ENCODE peak calls at places on chromosomes 3 and 15, in nine cellular contexts. One of them, this sample, is unnamed.

GRCh38 chr3:58564456-58565160 is 12.6 kb downstream of the FAM107A start:
- DNase-seq in fibroblast of mammary gland: peak; percentile 54
- DNase-seq in GM06990: no peak
- DNase-seq in fibroblast of the aortic adventitia: peak; percentile 79
- DNase-seq in fibroblast of pulmonary artery: peak; percentile 81
- DNase-seq in tibial artery: no peak
- DNase-seq in fibroblast of lung: peak; percentile 57
- DNase-seq in stomach: no peak
- DNase-seq in AG04450: peak; percentile 11
- DNase-seq in this sample: peak; percentile 75

GRCh38 chr3:59710556-59710953 is 660.7 kb upstream of the CFAP20DC start:
- DNase-seq in fibroblast of mammary gland: no peak
- DNase-seq in GM06990: no peak
- DNase-seq in fibroblast of the aortic adventitia: no peak
- DNase-seq in fibroblast of pulmonary artery: no peak
- DNase-seq in tibial artery: no peak
- DNase-seq in fibroblast of lung: no peak
- DNase-seq in stomach: no peak
- DNase-seq in AG04450: no peak
- DNase-seq in this sample: no peak

GRCh38 chr3:72346526-72346926 is 501.7 kb downstream of the SHQ1 start:
- DNase-seq in fibroblast of mammary gland: peak; percentile 99
- DNase-seq in GM06990: no peak
- DNase-seq in fibroblast of the aortic adventitia: peak; percentile 98
- DNase-seq in fibroblast of pulmonary artery: peak; percentile 98
- DNase-seq in tibial artery: peak; percentile 41
- DNase-seq in fibroblast of lung: peak; percentile 95
- DNase-seq in stomach: no peak
- DNase-seq in AG04450: peak; percentile 94
- DNase-seq in this sample: peak; percentile 96

GRCh38 chr3:171644681-171645080 is 165.6 kb downstream of the PLD1 start:
- DNase-seq in fibroblast of mammary gland: no peak
- DNase-seq in GM06990: no peak
- DNase-seq in fibroblast of the aortic adventitia: no peak
- DNase-seq in fibroblast of pulmonary artery: no peak
- DNase-seq in tibial artery: no peak
- DNase-seq in fibroblast of lung: no peak
- DNase-seq in stomach: no peak
- DNase-seq in AG04450: no peak
- DNase-seq in this sample: no peak

GRCh38 chr3:50645378-50645777 is 28.4 kb downstream of the MAPKAPK3 start:
- DNase-seq in fibroblast of mammary gland: no peak
- DNase-seq in GM06990: no peak
- DNase-seq in fibroblast of the aortic adventitia: no peak
- DNase-seq in fibroblast of pulmonary artery: no peak
- DNase-seq in tibial artery: no peak
- DNase-seq in fibroblast of lung: no peak
- DNase-seq in stomach: no peak
- DNase-seq in AG04450: no peak
- DNase-seq in this sample: no peak

GRCh38 chr15:48828906-48829305 is 18.0 kb upstream of the CEP152 start:
- DNase-seq in fibroblast of mammary gland: no peak
- DNase-seq in GM06990: no peak
- DNase-seq in fibroblast of the aortic adventitia: no peak
- DNase-seq in fibroblast of pulmonary artery: no peak
- DNase-seq in tibial artery: no peak
- DNase-seq in fibroblast of lung: no peak
- DNase-seq in stomach: no peak
- DNase-seq in AG04450: no peak
- DNase-seq in this sample: no peak

GRCh38 chr3:19155375-19155774 is 7.1 kb downstream of the KCNH8 start:
- DNase-seq in fibroblast of mammary gland: no peak
- DNase-seq in GM06990: no peak
- DNase-seq in fibroblast of the aortic adventitia: no peak
- DNase-seq in fibroblast of pulmonary artery: no peak
- DNase-seq in tibial artery: no peak
- DNase-seq in fibroblast of lung: no peak
- DNase-seq in stomach: no peak
- DNase-seq in AG04450: no peak
- DNase-seq in this sample: no peak

GRCh38 chr15:68730491-68731317 is 90.0 kb downstream of the ANP32A start:
- DNase-seq in fibroblast of mammary gland: peak; percentile 56
- DNase-seq in GM06990: no peak
- DNase-seq in fibroblast of the aortic adventitia: peak; percentile 70
- DNase-seq in fibroblast of pulmonary artery: peak; percentile 68
- DNase-seq in tibial artery: peak; percentile 34
- DNase-seq in fibroblast of lung: peak; percentile 57
- DNase-seq in stomach: peak; percentile 49
- DNase-seq in AG04450: no peak
- DNase-seq in this sample: peak; percentile 31

GRCh38 chr3:109339186-109339585 is 1.8 kb upstream of the DPPA4 start:
- DNase-seq in fibroblast of mammary gland: no peak
- DNase-seq in GM06990: no peak
- DNase-seq in fibroblast of the aortic adventitia: no peak
- DNase-seq in fibroblast of pulmonary artery: no peak
- DNase-seq in tibial artery: no peak
- DNase-seq in fibroblast of lung: no peak
- DNase-seq in stomach: no peak
- DNase-seq in AG04450: no peak
- DNase-seq in this sample: no peak

GRCh38 chr15:50940506-50940905 is 32.0 kb downstream of the AP4E1 start:
- DNase-seq in fibroblast of mammary gland: peak; percentile 65
- DNase-seq in GM06990: no peak
- DNase-seq in fibroblast of the aortic adventitia: peak; percentile 44
- DNase-seq in fibroblast of pulmonary artery: peak; percentile 51
- DNase-seq in tibial artery: no peak
- DNase-seq in fibroblast of lung: peak; percentile 52
- DNase-seq in stomach: no peak
- DNase-seq in AG04450: no peak
- DNase-seq in this sample: peak; percentile 45

GRCh38 chr3:124221286-124221821 is 229.4 kb upstream of the ROPN1 start:
- DNase-seq in fibroblast of mammary gland: no peak
- DNase-seq in GM06990: no peak
- DNase-seq in fibroblast of the aortic adventitia: no peak
- DNase-seq in fibroblast of pulmonary artery: peak; percentile 14
- DNase-seq in tibial artery: no peak
- DNase-seq in fibroblast of lung: no peak
- DNase-seq in stomach: no peak
- DNase-seq in AG04450: no peak
- DNase-seq in this sample: no peak

GRCh38 chr15:83846847-83847246 is 192.9 kb downstream of the ADAMTSL3 start:
- DNase-seq in fibroblast of mammary gland: peak; percentile 99
- DNase-seq in GM06990: no peak
- DNase-seq in fibroblast of the aortic adventitia: peak; percentile 75
- DNase-seq in fibroblast of pulmonary artery: peak; percentile 93
- DNase-seq in tibial artery: no peak
- DNase-seq in fibroblast of lung: peak; percentile 96
- DNase-seq in stomach: no peak
- DNase-seq in AG04450: peak; percentile 90
- DNase-seq in this sample: peak; percentile 15

GRCh38 chr3:71450985-71451560 is 132.5 kb downstream of the FOXP1 start:
- DNase-seq in fibroblast of mammary gland: no peak
- DNase-seq in GM06990: no peak
- DNase-seq in fibroblast of the aortic adventitia: no peak
- DNase-seq in fibroblast of pulmonary artery: no peak
- DNase-seq in tibial artery: no peak
- DNase-seq in fibroblast of lung: no peak
- DNase-seq in stomach: no peak
- DNase-seq in AG04450: no peak
- DNase-seq in this sample: no peak

DNA sequence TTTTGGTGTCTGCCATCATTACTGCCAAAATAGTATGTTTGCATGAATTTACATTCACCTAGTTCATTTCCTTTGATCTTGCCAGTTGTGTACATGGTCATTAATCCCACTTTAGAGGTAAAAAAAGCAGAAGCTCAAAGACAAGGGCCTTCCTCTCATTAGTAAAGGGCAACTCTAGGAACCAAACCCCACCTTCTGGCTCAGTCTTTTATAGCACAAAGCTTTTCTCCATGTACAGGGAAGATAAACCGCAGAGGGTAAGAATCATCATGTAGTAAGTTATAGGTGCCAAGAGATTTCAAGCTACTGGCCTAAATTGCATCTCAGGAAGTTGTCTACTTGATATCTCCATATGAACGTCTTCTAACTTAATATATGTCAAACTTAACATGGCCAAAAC is 19.3 kb upstream of the SPG21 start:
- DNase-seq in fibroblast of mammary gland: peak; percentile 36
- DNase-seq in GM06990: no peak
- DNase-seq in fibroblast of the aortic adventitia: no peak
- DNase-seq in fibroblast of pulmonary artery: no peak
- DNase-seq in tibial artery: no peak
- DNase-seq in fibroblast of lung: peak; percentile 11
- DNase-seq in stomach: no peak
- DNase-seq in AG04450: no peak
- DNase-seq in this sample: no peak
- TF ChIP-seq CTCF in fibroblast of mammary gland: peak; percentile 11
- TF ChIP-seq CTCF in GM06990: peak; percentile 42
- TF ChIP-seq CTCF in fibroblast of the aortic adventitia: peak; percentile 1
- TF ChIP-seq CTCF in fibroblast of pulmonary artery: peak; percentile 22
- TF ChIP-seq CTCF in tibial artery: no peak
- TF ChIP-seq CTCF in fibroblast of lung: peak; percentile 16
- TF ChIP-seq CTCF in stomach: no peak
- TF ChIP-seq CTCF in AG04450: peak; percentile 33
- TF ChIP-seq CTCF in this sample: no peak

DNA sequence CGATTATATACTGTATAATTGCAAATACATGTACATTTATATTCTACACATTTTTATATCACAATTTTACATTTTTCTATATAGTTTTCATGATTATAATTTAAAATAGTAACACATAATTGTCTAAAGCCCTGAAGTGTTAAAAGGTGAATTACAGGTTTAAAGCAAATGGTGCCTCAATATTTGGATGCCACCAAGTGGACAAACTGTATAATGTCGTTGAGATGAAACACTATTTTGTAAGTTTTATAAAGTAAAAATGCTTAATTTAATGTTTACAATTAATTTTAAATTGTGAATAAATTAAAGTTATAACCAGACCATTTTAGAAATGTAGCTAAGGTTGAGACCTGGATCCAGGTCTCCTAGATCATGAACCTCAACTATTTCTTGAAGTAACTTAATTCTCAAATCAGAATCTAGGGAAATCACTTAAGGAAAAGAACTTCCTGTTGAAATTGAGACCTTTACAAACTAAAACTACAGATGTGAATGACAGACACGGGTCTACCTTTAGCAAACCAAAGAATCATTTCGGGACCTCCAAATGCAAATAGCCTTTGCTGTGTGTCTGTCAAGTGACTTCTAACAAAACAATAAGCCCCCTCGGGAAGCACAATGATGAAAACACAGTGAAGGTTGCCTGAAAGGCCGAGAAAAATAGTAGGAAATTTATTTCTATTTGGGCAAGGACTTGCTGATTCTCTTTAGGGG is 37.8 kb downstream of the EHHADH start:
- DNase-seq in fibroblast of mammary gland: peak; percentile 22
- DNase-seq in GM06990: no peak
- DNase-seq in fibroblast of the aortic adventitia: peak; percentile 45
- DNase-seq in fibroblast of pulmonary artery: peak; percentile 48
- DNase-seq in tibial artery: no peak
- DNase-seq in fibroblast of lung: peak; percentile 42
- DNase-seq in stomach: no peak
- DNase-seq in AG04450: no peak
- DNase-seq in this sample: peak; percentile 60
- H3K4me3 ChIP-seq in fibroblast of mammary gland: no peak overlapping the region
- H3K4me3 ChIP-seq in GM06990: peak overlapping the region; percentile 28
- H3K4me3 ChIP-seq in fibroblast of the aortic adventitia: peak overlapping the region; percentile 52
- H3K4me3 ChIP-seq in fibroblast of pulmonary artery: peak overlapping the region; percentile 21
- H3K4me3 ChIP-seq in tibial artery: peak overlapping the region; percentile 45
- H3K4me3 ChIP-seq in fibroblast of lung: no peak overlapping the region
- H3K4me3 ChIP-seq in stomach: peak overlapping the region; percentile 42
- H3K4me3 ChIP-seq in AG04450: no peak overlapping the region
- H3K4me3 ChIP-seq in this sample: peak overlapping the region; percentile 28

DNA sequence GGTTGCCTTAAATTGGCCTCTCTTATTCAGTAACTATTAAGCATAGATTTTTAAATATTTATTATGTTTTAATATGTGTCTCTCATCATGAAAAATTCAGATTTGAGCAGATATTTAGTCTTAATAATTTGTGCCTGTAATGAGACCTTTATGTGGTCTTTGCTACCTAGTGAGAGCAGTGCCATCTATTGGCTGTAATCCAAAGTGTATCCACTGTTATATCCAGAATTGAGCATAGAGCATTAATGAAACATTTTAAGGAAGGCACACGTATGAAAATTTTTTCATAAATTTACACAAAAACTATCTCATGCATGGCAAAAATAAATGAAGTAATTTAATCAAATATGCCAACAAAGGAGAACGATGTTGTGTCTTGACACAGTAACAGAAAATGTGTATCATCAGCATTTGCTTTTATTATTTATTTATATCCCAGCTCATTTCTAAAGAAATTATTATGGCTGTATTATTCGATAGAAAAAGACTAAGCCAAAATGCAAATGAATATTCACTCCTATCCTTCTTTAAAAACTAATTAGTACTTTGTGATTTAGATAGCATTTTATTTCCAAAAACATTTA is 203.5 kb downstream of the RSRC1 start:
- DNase-seq in fibroblast of mammary gland: peak; percentile 48
- DNase-seq in GM06990: no peak
- DNase-seq in fibroblast of the aortic adventitia: peak; percentile 19
- DNase-seq in fibroblast of pulmonary artery: peak; percentile 55
- DNase-seq in tibial artery: no peak
- DNase-seq in fibroblast of lung: peak; percentile 48
- DNase-seq in stomach: no peak
- DNase-seq in AG04450: no peak
- DNase-seq in this sample: peak; percentile 43
- TF ChIP-seq CTCF in fibroblast of mammary gland: peak; percentile 29
- TF ChIP-seq CTCF in GM06990: peak; percentile 60
- TF ChIP-seq CTCF in fibroblast of the aortic adventitia: no peak
- TF ChIP-seq CTCF in fibroblast of pulmonary artery: peak; percentile 40
- TF ChIP-seq CTCF in tibial artery: no peak
- TF ChIP-seq CTCF in fibroblast of lung: peak; percentile 24
- TF ChIP-seq CTCF in stomach: no peak
- TF ChIP-seq CTCF in AG04450: peak; percentile 38
- TF ChIP-seq CTCF in this sample: peak; percentile 45

GRCh38 chr15:64993290-64993689 is 3.6 kb upstream of the SPG21 start:
- DNase-seq in fibroblast of mammary gland: no peak
- DNase-seq in GM06990: no peak
- DNase-seq in fibroblast of the aortic adventitia: no peak
- DNase-seq in fibroblast of pulmonary artery: no peak
- DNase-seq in tibial artery: no peak
- DNase-seq in fibroblast of lung: no peak
- DNase-seq in stomach: no peak
- DNase-seq in AG04450: no peak
- DNase-seq in this sample: no peak

GRCh38 chr15:64990168-64990470 is 405 bp upstream of the SPG21 start:
- DNase-seq in fibroblast of mammary gland: no peak
- DNase-seq in GM06990: no peak
- DNase-seq in fibroblast of the aortic adventitia: no peak
- DNase-seq in fibroblast of pulmonary artery: no peak
- DNase-seq in tibial artery: no peak
- DNase-seq in fibroblast of lung: no peak
- DNase-seq in stomach: no peak
- DNase-seq in AG04450: no peak
- DNase-seq in this sample: no peak

GRCh38 chr15:64987136-64987535 is 2.6 kb downstream of the SPG21 start:
- DNase-seq in fibroblast of mammary gland: peak; percentile 56
- DNase-seq in GM06990: no peak
- DNase-seq in fibroblast of the aortic adventitia: peak; percentile 16
- DNase-seq in fibroblast of pulmonary artery: no peak
- DNase-seq in tibial artery: no peak
- DNase-seq in fibroblast of lung: no peak
- DNase-seq in stomach: no peak
- DNase-seq in AG04450: no peak
- DNase-seq in this sample: no peak

GRCh38 chr15:64991536-64992135 is 1.9 kb upstream of the SPG21 start:
- DNase-seq in fibroblast of mammary gland: no peak
- DNase-seq in GM06990: no peak
- DNase-seq in fibroblast of the aortic adventitia: no peak
- DNase-seq in fibroblast of pulmonary artery: no peak
- DNase-seq in tibial artery: no peak
- DNase-seq in fibroblast of lung: peak; percentile 62
- DNase-seq in stomach: no peak
- DNase-seq in AG04450: peak; percentile 75
- DNase-seq in this sample: no peak

GRCh38 chr15:64989331-64990167 is at the start of gene SPG21:
- DNase-seq in fibroblast of mammary gland: peak; percentile 88
- DNase-seq in GM06990: peak; percentile 97
- DNase-seq in fibroblast of the aortic adventitia: peak; percentile 90
- DNase-seq in fibroblast of pulmonary artery: peak; percentile 96
- DNase-seq in tibial artery: peak; percentile 86
- DNase-seq in fibroblast of lung: peak; percentile 90
- DNase-seq in stomach: peak; percentile 94
- DNase-seq in AG04450: peak; percentile 75
- DNase-seq in this sample: peak; percentile 96
- H3K4me3 ChIP-seq in fibroblast of mammary gland: peak within 1 kb of the TSS; percentile 90
- H3K4me3 ChIP-seq in GM06990: peak within 1 kb of the TSS; percentile 100
- H3K4me3 ChIP-seq in fibroblast of the aortic adventitia: peak within 1 kb of the TSS; percentile 95
- H3K4me3 ChIP-seq in fibroblast of pulmonary artery: peak within 1 kb of the TSS; percentile 95
- H3K4me3 ChIP-seq in tibial artery: peak within 1 kb of the TSS; percentile 95
- H3K4me3 ChIP-seq in fibroblast of lung: peak within 1 kb of the TSS; percentile 89
- H3K4me3 ChIP-seq in stomach: peak within 1 kb of the TSS; percentile 83
- H3K4me3 ChIP-seq in AG04450: peak within 1 kb of the TSS; percentile 69
- H3K4me3 ChIP-seq in this sample: peak within 1 kb of the TSS; percentile 96